ENCODE peak calls at places on chromosomes 5 and 9, in five cellular contexts. L, G, Q, U and C are unnamed samples.

GRCh38 chr5:18366234-18366633 is 732.0 kb downstream of the TAF11L14 start:
- DNase-seq in L (no peak), G (no peak), Q (no peak), U (no peak), C (no peak)

GRCh38 chr5:141889282-141889871 is 11.2 kb upstream of the PCDH1 start:
- DNase-seq in L (no peak), G (no peak), Q (no peak), U (no peak), C (no peak)

GRCh38 chr5:94754824-94755223 is 136.4 kb downstream of the SLF1 start:
- DNase-seq in L (no peak), G (no peak), Q (no peak), U (no peak), C (no peak)

GRCh38 chr9:127181315-127181580 is 58.8 kb upstream of the ANGPTL2 start:
- DNase-seq in L (no peak), G (no peak), Q (no peak), U (peak), C (no peak)

GRCh38 chr5:73989956-73990355 is 364.0 kb downstream of the ARHGEF28 start:
- DNase-seq in L (no peak), G (no peak), Q (no peak), U (no peak), C (no peak)

GRCh38 chr5:43425965-43426364 is 13.8 kb upstream of the CCL28 start:
- DNase-seq in L (no peak), G (no peak), Q (no peak), U (no peak), C (no peak)

GRCh38 chr5:173972844-173973613 is 15.9 kb upstream of the C5orf47 start:
- DNase-seq in L (peak), G (peak), Q (peak), U (peak), C (peak)

GRCh38 chr5:139658928-139659667 is 10.9 kb downstream of the CXXC5 start:
- DNase-seq in L (no peak), G (no peak), Q (no peak), U (no peak), C (no peak)

GRCh38 chr5:91636351-91636750 is 253.2 kb upstream of the ARRDC3 start:
- DNase-seq in L (no peak), G (no peak), Q (no peak), U (no peak), C (no peak)